ENCODE peak calls at places on chromosomes 2 and 18, in six cellular contexts. One of them, this sample, is unnamed.

GRCh38 chr2:46269545-46270273 is 27.5 kb upstream of the EPAS1 start:
- DNase-seq in A549: no peak
- DNase-seq in K562: no peak
- DNase-seq in H1: no peak
- DNase-seq in endothelial cell of umbilical vein: peak; percentile 51
- DNase-seq in HepG2: no peak
- DNase-seq in this sample: no peak

GRCh38 chr2:236503100-236503499 is 66.5 kb upstream of the ACKR3 start:
- DNase-seq in A549: peak; percentile 5
- DNase-seq in K562: no peak
- DNase-seq in H1: no peak
- DNase-seq in endothelial cell of umbilical vein: no peak
- DNase-seq in HepG2: no peak
- DNase-seq in this sample: peak; percentile 50

GRCh38 chr2:238644095-238645081 is 203.5 kb upstream of the TWIST2 start:
- DNase-seq in A549: peak; percentile 84
- DNase-seq in K562: no peak
- DNase-seq in H1: no peak
- DNase-seq in endothelial cell of umbilical vein: peak; percentile 61
- DNase-seq in HepG2: peak; percentile 33
- DNase-seq in this sample: no peak

GRCh38 chr2:70086278-70086837 is 919 bp upstream of the PCBP1 start:
- DNase-seq in A549: peak; percentile 94
- DNase-seq in K562: peak; percentile 66
- DNase-seq in H1: no peak
- DNase-seq in endothelial cell of umbilical vein: peak; percentile 91
- DNase-seq in HepG2: peak; percentile 96
- DNase-seq in this sample: peak; percentile 60

GRCh38 chr18:36697905-36698304 is 130.9 kb downstream of the TPGS2 start:
- DNase-seq in A549: no peak
- DNase-seq in K562: no peak
- DNase-seq in H1: no peak
- DNase-seq in endothelial cell of umbilical vein: no peak
- DNase-seq in HepG2: no peak
- DNase-seq in this sample: no peak

GRCh38 chr2:232634319-232635150 is 1.1 kb downstream of the EFHD1 start:
- DNase-seq in A549: no peak
- DNase-seq in K562: no peak
- DNase-seq in H1: no peak
- DNase-seq in endothelial cell of umbilical vein: no peak
- DNase-seq in HepG2: no peak
- DNase-seq in this sample: peak; percentile 32

GRCh38 chr2:68225119-68225632 is 27.2 kb downstream of the PPP3R1 start:
- DNase-seq in A549: peak; percentile 77
- DNase-seq in K562: no peak
- DNase-seq in H1: peak; percentile 7
- DNase-seq in endothelial cell of umbilical vein: peak; percentile 34
- DNase-seq in HepG2: peak; percentile 68
- DNase-seq in this sample: peak; percentile 26

GRCh38 chr2:28101892-28102291 is 211.4 kb downstream of the BABAM2 start:
- DNase-seq in A549: no peak
- DNase-seq in K562: no peak
- DNase-seq in H1: no peak
- DNase-seq in endothelial cell of umbilical vein: no peak
- DNase-seq in HepG2: no peak
- DNase-seq in this sample: no peak

GRCh38 chr2:181459646-181460045 is 2.5 kb downstream of the ITGA4 start:
- DNase-seq in A549: no peak
- DNase-seq in K562: no peak
- DNase-seq in H1: no peak
- DNase-seq in endothelial cell of umbilical vein: no peak
- DNase-seq in HepG2: no peak
- DNase-seq in this sample: no peak

GRCh38 chr18:13217971-13218375 is 587 bp upstream of the LDLRAD4 start:
- DNase-seq in A549: no peak
- DNase-seq in K562: peak; percentile 27
- DNase-seq in H1: no peak
- DNase-seq in endothelial cell of umbilical vein: peak; percentile 15
- DNase-seq in HepG2: no peak
- DNase-seq in this sample: peak; percentile 45

GRCh38 chr2:59276033-59276432 is 1034.9 kb upstream of the FANCL start:
- DNase-seq in A549: peak; percentile 14
- DNase-seq in K562: peak; percentile 8
- DNase-seq in H1: no peak
- DNase-seq in endothelial cell of umbilical vein: no peak
- DNase-seq in HepG2: no peak
- DNase-seq in this sample: peak; percentile 53

GRCh38 chr2:9897796-9898195 is 53.7 kb upstream of the GRHL1 start:
- DNase-seq in A549: no peak
- DNase-seq in K562: no peak
- DNase-seq in H1: no peak
- DNase-seq in endothelial cell of umbilical vein: no peak
- DNase-seq in HepG2: no peak
- DNase-seq in this sample: no peak

GRCh38 chr2:58447586-58447985 is 206.5 kb upstream of the FANCL start:
- DNase-seq in A549: no peak
- DNase-seq in K562: no peak
- DNase-seq in H1: no peak
- DNase-seq in endothelial cell of umbilical vein: no peak
- DNase-seq in HepG2: no peak
- DNase-seq in this sample: no peak

GRCh38 chr2:75065402-75066008 is 107.1 kb downstream of the POLE4 start:
- DNase-seq in A549: no peak
- DNase-seq in K562: no peak
- DNase-seq in H1: no peak
- DNase-seq in endothelial cell of umbilical vein: peak; percentile 21
- DNase-seq in HepG2: no peak
- DNase-seq in this sample: no peak

GRCh38 chr2:85997016-85997970 is 108.4 kb downstream of the POLR1A start:
- DNase-seq in A549: no peak
- DNase-seq in K562: peak; percentile 40
- DNase-seq in H1: no peak
- DNase-seq in endothelial cell of umbilical vein: no peak
- DNase-seq in HepG2: no peak
- DNase-seq in this sample: no peak

GRCh38 chr2:148888003-148888501 is 13.0 kb downstream of the KIF5C start:
- DNase-seq in A549: no peak
- DNase-seq in K562: no peak
- DNase-seq in H1: no peak
- DNase-seq in endothelial cell of umbilical vein: no peak
- DNase-seq in HepG2: no peak
- DNase-seq in this sample: peak; percentile 44

GRCh38 chr2:128622916-128623620 is 304.4 kb upstream of the HS6ST1 start:
- DNase-seq in A549: no peak
- DNase-seq in K562: no peak
- DNase-seq in H1: no peak
- DNase-seq in endothelial cell of umbilical vein: no peak
- DNase-seq in HepG2: no peak
- DNase-seq in this sample: no peak

GRCh38 chr2:232539298-232540231 is at the start of gene CHRNG:
- DNase-seq in A549: no peak
- DNase-seq in K562: no peak
- DNase-seq in H1: no peak
- DNase-seq in endothelial cell of umbilical vein: no peak
- DNase-seq in HepG2: no peak
- DNase-seq in this sample: no peak

GRCh38 chr2:240219208-240219890 is 78.9 kb upstream of the OTOS start:
- DNase-seq in A549: no peak
- DNase-seq in K562: no peak
- DNase-seq in H1: no peak
- DNase-seq in endothelial cell of umbilical vein: no peak
- DNase-seq in HepG2: no peak
- DNase-seq in this sample: no peak

GRCh38 chr2:18299423-18300212 is 260.8 kb downstream of the RDH14 start:
- DNase-seq in A549: peak; percentile 92
- DNase-seq in K562: no peak
- DNase-seq in H1: peak; percentile 19
- DNase-seq in endothelial cell of umbilical vein: peak; percentile 94
- DNase-seq in HepG2: peak; percentile 71
- DNase-seq in this sample: no peak

GRCh38 chr2:121055088-121055487 is 229.9 kb downstream of the TFCP2L1 start:
- DNase-seq in A549: no peak
- DNase-seq in K562: no peak
- DNase-seq in H1: no peak
- DNase-seq in endothelial cell of umbilical vein: no peak
- DNase-seq in HepG2: no peak
- DNase-seq in this sample: no peak

GRCh38 chr2:58466803-58467202 is 225.7 kb upstream of the FANCL start:
- DNase-seq in A549: no peak
- DNase-seq in K562: no peak
- DNase-seq in H1: no peak
- DNase-seq in endothelial cell of umbilical vein: no peak
- DNase-seq in HepG2: no peak
- DNase-seq in this sample: no peak

GRCh38 chr2:25595393-25595792 is 78.0 kb downstream of the DTNB start:
- DNase-seq in A549: no peak
- DNase-seq in K562: no peak
- DNase-seq in H1: no peak
- DNase-seq in endothelial cell of umbilical vein: no peak
- DNase-seq in HepG2: no peak
- DNase-seq in this sample: no peak

GRCh38 chr2:25594991-25595390 is 78.4 kb downstream of the DTNB start:
- DNase-seq in A549: no peak
- DNase-seq in K562: no peak
- DNase-seq in H1: no peak
- DNase-seq in endothelial cell of umbilical vein: no peak
- DNase-seq in HepG2: no peak
- DNase-seq in this sample: no peak

GRCh38 chr2:25597881-25598280 is 75.5 kb downstream of the DTNB start:
- DNase-seq in A549: no peak
- DNase-seq in K562: no peak
- DNase-seq in H1: no peak
- DNase-seq in endothelial cell of umbilical vein: no peak
- DNase-seq in HepG2: no peak
- DNase-seq in this sample: no peak

GRCh38 chr2:25598332-25598731 is 75.0 kb downstream of the DTNB start:
- DNase-seq in A549: no peak
- DNase-seq in K562: no peak
- DNase-seq in H1: no peak
- DNase-seq in endothelial cell of umbilical vein: no peak
- DNase-seq in HepG2: no peak
- DNase-seq in this sample: no peak

DNA sequence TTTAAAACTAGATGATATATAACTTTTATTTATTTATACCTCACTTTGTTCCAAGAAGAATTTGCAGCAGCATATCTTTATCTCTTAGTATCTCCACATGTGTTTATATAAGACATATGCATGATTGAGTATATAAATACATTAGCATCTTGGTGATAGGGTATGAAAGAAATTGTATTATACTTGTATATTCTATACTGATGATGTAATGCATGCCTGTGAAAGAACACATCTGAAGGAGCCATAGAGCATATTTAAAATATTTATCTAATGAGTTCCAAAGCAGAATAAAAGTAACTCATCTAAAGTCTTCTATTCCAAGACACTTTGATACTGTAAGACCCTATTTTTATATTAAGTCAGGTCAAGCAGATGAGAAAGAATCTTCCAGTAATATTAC is 76.9 kb downstream of the DTNB start:
- DNase-seq in A549: no peak
- DNase-seq in K562: no peak
- DNase-seq in H1: no peak
- DNase-seq in endothelial cell of umbilical vein: no peak
- DNase-seq in HepG2: no peak
- DNase-seq in this sample: no peak
- TF ChIP-seq JUN in A549: no peak
- TF ChIP-seq JUN in K562: no peak
- TF ChIP-seq JUN in H1: no peak
- TF ChIP-seq JUN in endothelial cell of umbilical vein: no peak
- TF ChIP-seq JUN in HepG2: no peak
- TF ChIP-seq JUN in this sample: no peak

GRCh38 chr2:219512524-219513216 is 1.6 kb upstream of the ASIC4 start:
- DNase-seq in A549: no peak
- DNase-seq in K562: no peak
- DNase-seq in H1: no peak
- DNase-seq in endothelial cell of umbilical vein: no peak
- DNase-seq in HepG2: no peak
- DNase-seq in this sample: no peak

GRCh38 chr2:219515874-219516629 is 1.8 kb downstream of the ASIC4 start:
- DNase-seq in A549: no peak
- DNase-seq in K562: no peak
- DNase-seq in H1: no peak
- DNase-seq in endothelial cell of umbilical vein: no peak
- DNase-seq in HepG2: no peak
- DNase-seq in this sample: no peak

GRCh38 chr2:219513787-219514186 is 495 bp upstream of the ASIC4 start:
- DNase-seq in A549: no peak
- DNase-seq in K562: no peak
- DNase-seq in H1: no peak
- DNase-seq in endothelial cell of umbilical vein: no peak
- DNase-seq in HepG2: no peak
- DNase-seq in this sample: no peak

GRCh38 chr2:219514836-219515235 is 554 bp downstream of the ASIC4 start:
- DNase-seq in A549: no peak
- DNase-seq in K562: no peak
- DNase-seq in H1: no peak
- DNase-seq in endothelial cell of umbilical vein: no peak
- DNase-seq in HepG2: no peak
- DNase-seq in this sample: no peak

GRCh38 chr2:219514196-219514761 is at the start of gene ASIC4:
- DNase-seq in A549: no peak
- DNase-seq in K562: peak; percentile 77
- DNase-seq in H1: no peak
- DNase-seq in endothelial cell of umbilical vein: no peak
- DNase-seq in HepG2: no peak
- DNase-seq in this sample: no peak
- TF ChIP-seq JUN in A549: no peak
- TF ChIP-seq JUN in K562: no peak
- TF ChIP-seq JUN in H1: no peak
- TF ChIP-seq JUN in endothelial cell of umbilical vein: no peak
- TF ChIP-seq JUN in HepG2: no peak
- TF ChIP-seq JUN in this sample: no peak

GRCh38 chr2:169709970-169710369 is 15.7 kb downstream of the PHOSPHO2 start:
- DNase-seq in A549: no peak
- DNase-seq in K562: no peak
- DNase-seq in H1: no peak
- DNase-seq in endothelial cell of umbilical vein: peak; percentile 31
- DNase-seq in HepG2: no peak
- DNase-seq in this sample: no peak
- TF ChIP-seq JUN in A549: no peak
- TF ChIP-seq JUN in K562: no peak
- TF ChIP-seq JUN in H1: no peak
- TF ChIP-seq JUN in endothelial cell of umbilical vein: no peak
- TF ChIP-seq JUN in HepG2: no peak
- TF ChIP-seq JUN in this sample: no peak

DNA sequence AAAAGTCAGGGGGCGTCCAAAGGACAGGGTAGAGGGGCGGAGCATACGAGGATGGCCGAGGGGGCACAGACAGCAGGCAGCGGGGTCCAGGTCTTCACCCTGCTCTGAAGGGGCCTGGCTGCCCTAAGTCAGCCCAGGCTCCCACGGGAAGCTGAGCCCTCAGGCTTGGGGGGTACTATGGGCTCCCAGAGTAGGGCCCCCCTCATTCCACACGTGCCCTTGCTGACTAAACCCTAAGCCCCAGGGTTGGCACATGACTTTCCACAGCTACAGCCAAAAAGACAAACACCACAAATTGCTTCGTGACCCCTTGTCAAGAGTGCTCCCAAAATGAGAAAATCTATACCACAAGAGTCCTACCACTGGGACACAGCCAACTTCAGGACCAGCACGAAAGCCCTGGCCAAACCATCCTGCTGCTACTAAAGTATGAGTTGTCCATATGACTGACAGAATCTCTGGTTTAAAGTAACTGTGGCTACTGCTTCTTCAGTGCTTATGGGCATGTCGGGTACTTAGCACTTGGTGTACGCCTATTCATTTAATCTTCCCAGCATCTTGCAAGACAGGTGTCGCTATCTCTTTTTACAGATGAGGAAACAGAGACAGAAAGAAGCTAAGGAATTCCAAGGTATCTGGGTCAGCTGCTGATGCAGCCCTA is 203.6 kb upstream of the ID2 start:
- DNase-seq in A549: no peak
- DNase-seq in K562: no peak
- DNase-seq in H1: no peak
- DNase-seq in endothelial cell of umbilical vein: no peak
- DNase-seq in HepG2: no peak
- DNase-seq in this sample: no peak
- TF ChIP-seq JUN in A549: no peak
- TF ChIP-seq JUN in K562: no peak
- TF ChIP-seq JUN in H1: no peak
- TF ChIP-seq JUN in endothelial cell of umbilical vein: no peak
- TF ChIP-seq JUN in HepG2: no peak
- TF ChIP-seq JUN in this sample: no peak